ENCODE peak calls at places on chromosome 10, in seven cellular contexts. A is endothelial cell of umbilical vein, S is sigmoid colon, M is heart left ventricle, E is mucosa of descending colon, D is tibial artery, K is HepG2. N is an unnamed sample.
A peak's percentile ranks its signal among the peaks of the same experiment; 100 is the strongest.

GRCh38 chr10:72069751-72070501 is 18.4 kb downstream of the SPOCK2 start:
- DNase-seq in A (no peak), S (no peak), M (no peak), E (no peak), D (no peak), K (no peak), N (no peak)

GRCh38 chr10:127978481-127978880 is 71.6 kb downstream of the PTPRE start:
- DNase-seq in A (no peak), S (no peak), M (no peak), E (no peak), D (no peak), K (no peak), N (no peak)

GRCh38 chr10:21183025-21183424 is 285.9 kb upstream of the NEBL start:
- DNase-seq in A (no peak), S (no peak), M (no peak), E (no peak), D (no peak), K (no peak), N (no peak)

GRCh38 chr10:33132626-33133025 is 174.6 kb upstream of the ITGB1 start:
- DNase-seq in A (no peak), S (no peak), M (no peak), E (no peak), D (no peak), K (no peak), N (no peak)

GRCh38 chr10:62015994-62016393 is 114.5 kb downstream of the ARID5B start:
- DNase-seq in A (peak; percentile 8), S (no peak), M (no peak), E (no peak), D (no peak), K (no peak), N (no peak)

GRCh38 chr10:58064714-58065528 is 202.8 kb downstream of the IPMK start:
- DNase-seq in A (peak; percentile 23), S (no peak), M (no peak), E (no peak), D (no peak), K (peak; percentile 35), N (no peak)

GRCh38 chr10:109282510-109282909 is 640.8 kb downstream of the XPNPEP1 start:
- DNase-seq in A (no peak), S (no peak), M (no peak), E (no peak), D (no peak), K (no peak), N (no peak)

GRCh38 chr10:34941471-34942357 is 126.6 kb upstream of the PARD3 start:
- DNase-seq in A (no peak), S (no peak), M (no peak), E (no peak), D (no peak), K (no peak), N (no peak)

GRCh38 chr10:78944658-78945333 is 124.0 kb upstream of the ZMIZ1 start:
- DNase-seq in A (no peak), S (peak; percentile 94), M (no peak), E (no peak), D (peak; percentile 74), K (no peak), N (peak; percentile 38)

GRCh38 chr10:77104459-77104980 is 533.1 kb downstream of the KCNMA1 start:
- DNase-seq in A (peak; percentile 5), S (peak; percentile 86), M (peak; percentile 62), E (no peak), D (peak; percentile 83), K (no peak), N (peak; percentile 3)

GRCh38 chr10:124949543-124949942 is 7.6 kb downstream of the ZRANB1 start:
- DNase-seq in A (no peak), S (no peak), M (no peak), E (no peak), D (no peak), K (peak; percentile 9), N (no peak)

GRCh38 chr10:6062101-6062771 is at the start of gene IL2RA:
- DNase-seq in A (no peak), S (peak; percentile 60), M (no peak), E (peak; percentile 57), D (no peak), K (no peak), N (no peak)

GRCh38 chr10:52533986-52534385 is 219.9 kb downstream of the DKK1 start:
- DNase-seq in A (no peak), S (no peak), M (no peak), E (no peak), D (no peak), K (no peak), N (no peak)

GRCh38 chr10:59991661-59992060 is 85.3 kb upstream of the CCDC6 start:
- DNase-seq in A (peak; percentile 8), S (peak; percentile 71), M (no peak), E (no peak), D (peak; percentile 48), K (no peak), N (peak; percentile 85)

GRCh38 chr10:83274088-83274487 is 865.2 kb upstream of the GHITM start:
- DNase-seq in A (no peak), S (no peak), M (no peak), E (no peak), D (no peak), K (no peak), N (no peak)

GRCh38 chr10:83427101-83427500 is 712.2 kb upstream of the GHITM start:
- DNase-seq in A (no peak), S (no peak), M (no peak), E (no peak), D (no peak), K (no peak), N (no peak)

GRCh38 chr10:82282782-82283456 is 407.9 kb downstream of the NRG3 start:
- DNase-seq in A (no peak), S (no peak), M (no peak), E (no peak), D (no peak), K (no peak), N (no peak)

GRCh38 chr10:49115015-49115795 is at the start of gene VSTM4:
- DNase-seq in A (peak; percentile 20), S (peak; percentile 80), M (peak; percentile 74), E (no peak), D (no peak), K (no peak), N (peak; percentile 43)

DNA sequence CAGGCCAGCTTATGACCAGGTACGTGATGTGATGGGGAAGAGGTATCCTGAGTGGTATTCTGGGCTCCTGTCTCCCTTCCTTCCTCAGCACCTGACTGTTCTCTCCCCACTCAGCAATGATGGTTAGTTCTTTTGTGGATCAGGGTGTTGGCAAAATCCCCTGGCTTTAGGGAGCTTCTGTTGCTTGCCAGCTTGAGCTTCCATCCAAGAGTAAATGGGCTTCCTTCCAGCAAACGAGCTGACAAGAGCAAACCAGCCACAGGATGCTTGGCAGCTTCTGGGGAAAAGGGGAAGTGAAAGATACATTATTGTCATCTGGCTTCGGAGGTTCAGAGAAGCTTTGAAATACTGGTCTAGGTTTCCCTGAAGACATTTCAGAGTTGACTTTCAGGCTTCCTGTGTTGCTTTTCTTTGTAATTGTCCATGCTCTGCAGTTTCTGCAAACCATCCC is 5.2 kb downstream of the DUSP5 start:
- DNase-seq in A (peak; percentile 49), S (peak; percentile 91), M (no peak), E (no peak), D (peak; percentile 48), K (no peak), N (peak; percentile 33)
- H3K4me3 ChIP-seq in A (no peak overlapping the region), S (no peak overlapping the region), M (no peak overlapping the region), E (no peak overlapping the region), D (no peak overlapping the region), K (no peak overlapping the region), N (no peak overlapping the region)

GRCh38 chr10:42648512-42648911 is 10.1 kb upstream of the ZNF33B start:
- DNase-seq in A (no peak), S (no peak), M (no peak), E (no peak), D (no peak), K (no peak), N (no peak)

GRCh38 chr10:42650374-42650773 is 12.0 kb upstream of the ZNF33B start:
- DNase-seq in A (peak; percentile 37), S (no peak), M (no peak), E (no peak), D (no peak), K (no peak), N (no peak)

GRCh38 chr10:42646692-42647640 is 8.6 kb upstream of the ZNF33B start:
- DNase-seq in A (no peak), S (no peak), M (no peak), E (no peak), D (no peak), K (no peak), N (peak; percentile 64)

GRCh38 chr10:42654419-42654818 is 16.0 kb upstream of the ZNF33B start:
- DNase-seq in A (no peak), S (no peak), M (no peak), E (no peak), D (no peak), K (no peak), N (no peak)

GRCh38 chr10:42652860-42653259 is 14.5 kb upstream of the ZNF33B start:
- DNase-seq in A (no peak), S (no peak), M (no peak), E (no peak), D (no peak), K (no peak), N (no peak)
- H3K9me3 ChIP-seq in A (no peaks in the 10 kb centered on the region), S (no peaks in the 10 kb centered on the region), M (no peaks in the 10 kb centered on the region), E (no peaks in the 10 kb centered on the region), D (no peaks in the 10 kb centered on the region), K (no peaks in the 10 kb centered on the region), N (no peaks in the 10 kb centered on the region)

GRCh38 chr10:80462277-80462985 is 8.3 kb downstream of the TSPAN14 start:
- DNase-seq in A (peak; percentile 76), S (peak; percentile 71), M (no peak), E (no peak), D (peak; percentile 46), K (no peak), N (peak; percentile 38)
- H3K4me1 ChIP-seq in A (peaks cover 97% of the 10 kb centered on the region), S (no peaks in the 10 kb centered on the region), M (peaks cover 100% of the 10 kb centered on the region), E (peaks cover 91% of the 10 kb centered on the region), D (peaks cover 96% of the 10 kb centered on the region), K (peaks cover 100% of the 10 kb centered on the region), N (peaks cover 100% of the 10 kb centered on the region)

GRCh38 chr10:3069876-3070275 is 2.5 kb downstream of the PFKP start:
- DNase-seq in A (no peak), S (no peak), M (no peak), E (no peak), D (no peak), K (no peak), N (no peak)
- H3K4me3 ChIP-seq in A (no peak overlapping the region), S (no peak overlapping the region), M (peak overlapping the region; percentile 80), E (no peak overlapping the region), D (no peak overlapping the region), K (no peak overlapping the region), N (no peak overlapping the region)

GRCh38 chr10:42304341-42304740 is 334.0 kb downstream of the ZNF33B start:
- DNase-seq in A (peak; percentile 28), S (no peak), M (no peak), E (no peak), D (no peak), K (no peak), N (no peak)
- H3K9me3 ChIP-seq in A (peaks cover 52% of the 10 kb centered on the region), S (peaks cover 42% of the 10 kb centered on the region), M (peaks cover 98% of the 10 kb centered on the region), E (peaks cover 98% of the 10 kb centered on the region), D (peaks cover 9% of the 10 kb centered on the region), K (peaks cover 100% of the 10 kb centered on the region), N (no peaks in the 10 kb centered on the region)

GRCh38 chr10:47257396-47258120 is 42.4 kb upstream of the GDF10 start:
- DNase-seq in A (no peak), S (peak; percentile 19), M (no peak), E (no peak), D (no peak), K (no peak), N (no peak)
- H3K4me1 ChIP-seq in A (no peaks in the 10 kb centered on the region), S (no peaks in the 10 kb centered on the region), M (peaks cover 21% of the 10 kb centered on the region), E (no peaks in the 10 kb centered on the region), D (peaks cover 15% of the 10 kb centered on the region), K (no peaks in the 10 kb centered on the region), N (peaks cover 7% of the 10 kb centered on the region)

N was measured in thyroid gland.